ENCODE peak calls at places on chromosomes 12 and 14, in eight cellular contexts. K is endothelial cell; H is CD4-positive, alpha-beta T cell; G is AG09319; S is iPS-NIHi11; U is activated CD4-positive, alpha-beta T cell treated with anti-CD3 and anti-CD28 coated beads, Interleukin-2, amount 50 U/mL, for 1 hour; T is GM20000; D is HEK293T. W is an unnamed sample.
A peak's percentile ranks its signal among the peaks of the same experiment; 100 is the strongest.

GRCh38 chr14:106094654-106095189 is 568.3 kb downstream of the TMEM121 start:
- DNase-seq in K (no peak), H (peak; percentile 46), G (no peak), S (no peak), U (peak; percentile 68), T (peak; percentile 8), D (peak; percentile 8), W (no peak)

GRCh38 chr12:103855036-103855712 is 14.1 kb upstream of the NT5DC3 start:
- DNase-seq in K (no peak), H (no peak), G (no peak), S (no peak), U (no peak), T (no peak), D (no peak), W (no peak)

GRCh38 chr12:116194935-116195431 is 82.5 kb downstream of the MED13L start:
- DNase-seq in K (no peak), H (peak; percentile 6), G (no peak), S (no peak), U (peak; percentile 44), T (peak; percentile 47), D (no peak), W (no peak)

GRCh38 chr12:20018406-20018805 is 349.9 kb upstream of the PDE3A start:
- DNase-seq in K (no peak), H (no peak), G (no peak), S (no peak), U (no peak), T (no peak), D (no peak), W (no peak)

GRCh38 chr12:1644523-1645438 is 15.8 kb downstream of the WNT5B start:
- DNase-seq in K (no peak), H (no peak), G (peak; percentile 51), S (no peak), U (no peak), T (no peak), D (no peak), W (no peak)

GRCh38 chr12:49647280-49647679 is 23.9 kb downstream of the PRPF40B start:
- DNase-seq in K (no peak), H (no peak), G (no peak), S (no peak), U (no peak), T (no peak), D (no peak), W (no peak)

GRCh38 chr12:77687346-77687745 is 143.3 kb upstream of the NAV3 start:
- DNase-seq in K (no peak), H (no peak), G (peak; percentile 54), S (no peak), U (no peak), T (no peak), D (no peak), W (no peak)

GRCh38 chr14:90846511-90846910 is 30.3 kb upstream of the TTC7B start:
- DNase-seq in K (no peak), H (no peak), G (no peak), S (no peak), U (no peak), T (no peak), D (no peak), W (no peak)

GRCh38 chr14:84064756-84065155 is 1465.2 kb upstream of the FLRT2 start:
- DNase-seq in K (no peak), H (no peak), G (no peak), S (no peak), U (no peak), T (no peak), D (no peak), W (no peak)